ENCODE peak calls at places on chromosomes 1 and 21, in seven cellular contexts. One of them, this sample, is unnamed.

GRCh38 chr1:153578936-153579335 is 13.3 kb upstream of the S100A2 start:
- DNase-seq in substantia nigra: no peak
- DNase-seq in hepatocyte: no peak
- DNase-seq in CD8-positive, alpha-beta T cell: no peak
- DNase-seq in activated T-helper 1 cell treated with Interleukin-2 at 50 U/mL for 16 hours: no peak
- DNase-seq in tibial artery: no peak
- DNase-seq in dermis blood vessel endothelial cell: no peak
- DNase-seq in this sample: no peak

GRCh38 chr1:212979340-212980122 is 29.2 kb downstream of the VASH2 start:
- DNase-seq in hepatocyte: no peak
- DNase-seq in dermis blood vessel endothelial cell: no peak
- DNase-seq in tibial artery: no peak
- DNase-seq in activated T-helper 1 cell treated with Interleukin-2 at 50 U/mL for 16 hours: no peak
- DNase-seq in CD8-positive, alpha-beta T cell: no peak
- DNase-seq in substantia nigra: no peak
- DNase-seq in this sample: no peak

GRCh38 chr21:46352913-46353312 is 29.0 kb downstream of the PCNT start:
- DNase-seq in substantia nigra: no peak
- DNase-seq in tibial artery: no peak
- DNase-seq in activated T-helper 1 cell treated with Interleukin-2 at 50 U/mL for 16 hours: no peak
- DNase-seq in dermis blood vessel endothelial cell: no peak
- DNase-seq in CD8-positive, alpha-beta T cell: no peak
- DNase-seq in hepatocyte: no peak
- DNase-seq in this sample: no peak

GRCh38 chr1:156391145-156391677 is 22.2 kb downstream of the RHBG start:
- DNase-seq in substantia nigra: no peak
- DNase-seq in activated T-helper 1 cell treated with Interleukin-2 at 50 U/mL for 16 hours: no peak
- DNase-seq in dermis blood vessel endothelial cell: no peak
- DNase-seq in hepatocyte: no peak
- DNase-seq in CD8-positive, alpha-beta T cell: no peak
- DNase-seq in tibial artery: no peak
- DNase-seq in this sample: no peak

GRCh38 chr1:244730153-244730933 is 77.4 kb downstream of the DESI2 start:
- DNase-seq in hepatocyte: peak; percentile 59
- DNase-seq in CD8-positive, alpha-beta T cell: no peak
- DNase-seq in tibial artery: no peak
- DNase-seq in dermis blood vessel endothelial cell: peak; percentile 61
- DNase-seq in activated T-helper 1 cell treated with Interleukin-2 at 50 U/mL for 16 hours: peak; percentile 5
- DNase-seq in substantia nigra: no peak
- DNase-seq in this sample: peak; percentile 40

GRCh38 chr1:39154553-39155361 is 49.7 kb upstream of the MACF1 start:
- DNase-seq in substantia nigra: no peak
- DNase-seq in activated T-helper 1 cell treated with Interleukin-2 at 50 U/mL for 16 hours: no peak
- DNase-seq in CD8-positive, alpha-beta T cell: no peak
- DNase-seq in tibial artery: peak; percentile 64
- DNase-seq in hepatocyte: peak; percentile 54
- DNase-seq in dermis blood vessel endothelial cell: peak; percentile 81
- DNase-seq in this sample: no peak

GRCh38 chr1:54250670-54251069 is 50.7 kb downstream of the MRPL37 start:
- DNase-seq in activated T-helper 1 cell treated with Interleukin-2 at 50 U/mL for 16 hours: no peak
- DNase-seq in dermis blood vessel endothelial cell: no peak
- DNase-seq in substantia nigra: no peak
- DNase-seq in tibial artery: no peak
- DNase-seq in hepatocyte: no peak
- DNase-seq in CD8-positive, alpha-beta T cell: no peak
- DNase-seq in this sample: no peak

GRCh38 chr1:240804475-240804874 is 192.5 kb upstream of the GREM2 start:
- DNase-seq in CD8-positive, alpha-beta T cell: no peak
- DNase-seq in dermis blood vessel endothelial cell: peak; percentile 20
- DNase-seq in tibial artery: no peak
- DNase-seq in substantia nigra: no peak
- DNase-seq in hepatocyte: no peak
- DNase-seq in activated T-helper 1 cell treated with Interleukin-2 at 50 U/mL for 16 hours: no peak
- DNase-seq in this sample: no peak

GRCh38 chr1:24341260-24341659 is 22.1 kb downstream of the GRHL3 start:
- DNase-seq in dermis blood vessel endothelial cell: peak; percentile 2
- DNase-seq in hepatocyte: no peak
- DNase-seq in tibial artery: no peak
- DNase-seq in activated T-helper 1 cell treated with Interleukin-2 at 50 U/mL for 16 hours: no peak
- DNase-seq in CD8-positive, alpha-beta T cell: no peak
- DNase-seq in substantia nigra: no peak
- DNase-seq in this sample: no peak

GRCh38 chr1:180854456-180854855 is 58.2 kb upstream of the KIAA1614 start:
- DNase-seq in substantia nigra: no peak
- DNase-seq in activated T-helper 1 cell treated with Interleukin-2 at 50 U/mL for 16 hours: no peak
- DNase-seq in tibial artery: no peak
- DNase-seq in hepatocyte: no peak
- DNase-seq in dermis blood vessel endothelial cell: peak; percentile 35
- DNase-seq in CD8-positive, alpha-beta T cell: no peak
- DNase-seq in this sample: no peak

GRCh38 chr1:29793101-29793546 is 556.8 kb downstream of the PTPRU start:
- DNase-seq in CD8-positive, alpha-beta T cell: peak; percentile 52
- DNase-seq in substantia nigra: peak; percentile 59
- DNase-seq in activated T-helper 1 cell treated with Interleukin-2 at 50 U/mL for 16 hours: no peak
- DNase-seq in dermis blood vessel endothelial cell: peak; percentile 88
- DNase-seq in tibial artery: peak; percentile 89
- DNase-seq in hepatocyte: peak; percentile 94
- DNase-seq in this sample: peak; percentile 81

GRCh38 chr1:3283849-3284248 is 170.6 kb upstream of the ARHGEF16 start:
- DNase-seq in CD8-positive, alpha-beta T cell: no peak
- DNase-seq in activated T-helper 1 cell treated with Interleukin-2 at 50 U/mL for 16 hours: no peak
- DNase-seq in hepatocyte: peak; percentile 60
- DNase-seq in dermis blood vessel endothelial cell: peak; percentile 9
- DNase-seq in tibial artery: no peak
- DNase-seq in substantia nigra: peak; percentile 20
- DNase-seq in this sample: peak; percentile 36

GRCh38 chr1:234214129-234214910 is 158.9 kb upstream of the COA6 start:
- DNase-seq in substantia nigra: no peak
- DNase-seq in tibial artery: peak; percentile 33
- DNase-seq in hepatocyte: peak; percentile 63
- DNase-seq in CD8-positive, alpha-beta T cell: peak; percentile 36
- DNase-seq in dermis blood vessel endothelial cell: no peak
- DNase-seq in activated T-helper 1 cell treated with Interleukin-2 at 50 U/mL for 16 hours: no peak
- DNase-seq in this sample: peak; percentile 81

GRCh38 chr1:85307987-85308836 is 31.8 kb upstream of the BCL10 start:
- DNase-seq in hepatocyte: peak; percentile 94
- DNase-seq in CD8-positive, alpha-beta T cell: peak; percentile 66
- DNase-seq in dermis blood vessel endothelial cell: peak; percentile 96
- DNase-seq in activated T-helper 1 cell treated with Interleukin-2 at 50 U/mL for 16 hours: peak; percentile 35
- DNase-seq in substantia nigra: peak; percentile 77
- DNase-seq in tibial artery: peak; percentile 88
- DNase-seq in this sample: peak; percentile 60

GRCh38 chr1:33349081-33349759 is 28.3 kb upstream of the A3GALT2 start:
- DNase-seq in dermis blood vessel endothelial cell: peak; percentile 59
- DNase-seq in activated T-helper 1 cell treated with Interleukin-2 at 50 U/mL for 16 hours: peak; percentile 29
- DNase-seq in substantia nigra: peak; percentile 46
- DNase-seq in CD8-positive, alpha-beta T cell: peak; percentile 42
- DNase-seq in hepatocyte: peak; percentile 75
- DNase-seq in tibial artery: no peak
- DNase-seq in this sample: peak; percentile 47

GRCh38 chr1:221497051-221497450 is 244.8 kb downstream of the DUSP10 start:
- DNase-seq in dermis blood vessel endothelial cell: no peak
- DNase-seq in CD8-positive, alpha-beta T cell: no peak
- DNase-seq in hepatocyte: no peak
- DNase-seq in activated T-helper 1 cell treated with Interleukin-2 at 50 U/mL for 16 hours: no peak
- DNase-seq in substantia nigra: no peak
- DNase-seq in tibial artery: no peak
- DNase-seq in this sample: no peak

GRCh38 chr21:31660134-31660565 is 657 bp downstream of the SOD1 start:
- DNase-seq in dermis blood vessel endothelial cell: peak; percentile 47
- DNase-seq in activated T-helper 1 cell treated with Interleukin-2 at 50 U/mL for 16 hours: no peak
- DNase-seq in substantia nigra: peak; percentile 41
- DNase-seq in tibial artery: peak; percentile 34
- DNase-seq in CD8-positive, alpha-beta T cell: peak; percentile 39
- DNase-seq in hepatocyte: peak; percentile 61
- DNase-seq in this sample: no peak

GRCh38 chr1:199490804-199491527 is 536.5 kb upstream of the NR5A2 start:
- DNase-seq in hepatocyte: no peak
- DNase-seq in substantia nigra: no peak
- DNase-seq in CD8-positive, alpha-beta T cell: no peak
- DNase-seq in activated T-helper 1 cell treated with Interleukin-2 at 50 U/mL for 16 hours: no peak
- DNase-seq in tibial artery: no peak
- DNase-seq in dermis blood vessel endothelial cell: no peak
- DNase-seq in this sample: no peak

GRCh38 chr1:169348356-169349036 is 19.1 kb downstream of the NME7 start:
- DNase-seq in hepatocyte: peak; percentile 74
- DNase-seq in CD8-positive, alpha-beta T cell: peak; percentile 20
- DNase-seq in substantia nigra: peak; percentile 1
- DNase-seq in dermis blood vessel endothelial cell: peak; percentile 84
- DNase-seq in activated T-helper 1 cell treated with Interleukin-2 at 50 U/mL for 16 hours: no peak
- DNase-seq in tibial artery: no peak
- DNase-seq in this sample: no peak

GRCh38 chr1:108512239-108513071 is 47.4 kb upstream of the EEIG2 start:
- DNase-seq in activated T-helper 1 cell treated with Interleukin-2 at 50 U/mL for 16 hours: no peak
- DNase-seq in dermis blood vessel endothelial cell: peak; percentile 68
- DNase-seq in tibial artery: no peak
- DNase-seq in hepatocyte: peak; percentile 31
- DNase-seq in CD8-positive, alpha-beta T cell: no peak
- DNase-seq in substantia nigra: no peak
- DNase-seq in this sample: no peak

GRCh38 chr1:39540504-39541031 is 36.0 kb downstream of the PABPC4 start:
- DNase-seq in activated T-helper 1 cell treated with Interleukin-2 at 50 U/mL for 16 hours: no peak
- DNase-seq in hepatocyte: no peak
- DNase-seq in tibial artery: peak; percentile 82
- DNase-seq in CD8-positive, alpha-beta T cell: no peak
- DNase-seq in dermis blood vessel endothelial cell: no peak
- DNase-seq in substantia nigra: peak; percentile 50
- DNase-seq in this sample: peak; percentile 88

GRCh38 chr1:224168859-224169380 is 14.1 kb upstream of the DEGS1 start:
- DNase-seq in tibial artery: no peak
- DNase-seq in hepatocyte: no peak
- DNase-seq in dermis blood vessel endothelial cell: peak; percentile 83
- DNase-seq in activated T-helper 1 cell treated with Interleukin-2 at 50 U/mL for 16 hours: no peak
- DNase-seq in substantia nigra: no peak
- DNase-seq in CD8-positive, alpha-beta T cell: no peak
- DNase-seq in this sample: no peak

GRCh38 chr21:38813554-38813953 is 7.8 kb downstream of the ETS2 start:
- DNase-seq in CD8-positive, alpha-beta T cell: no peak
- DNase-seq in dermis blood vessel endothelial cell: peak; percentile 30
- DNase-seq in hepatocyte: no peak
- DNase-seq in tibial artery: no peak
- DNase-seq in activated T-helper 1 cell treated with Interleukin-2 at 50 U/mL for 16 hours: no peak
- DNase-seq in substantia nigra: no peak
- DNase-seq in this sample: no peak

GRCh38 chr1:68594851-68595250 is 98.0 kb upstream of the DEPDC1 start:
- DNase-seq in CD8-positive, alpha-beta T cell: no peak
- DNase-seq in tibial artery: no peak
- DNase-seq in dermis blood vessel endothelial cell: no peak
- DNase-seq in substantia nigra: no peak
- DNase-seq in hepatocyte: no peak
- DNase-seq in activated T-helper 1 cell treated with Interleukin-2 at 50 U/mL for 16 hours: no peak
- DNase-seq in this sample: no peak

GRCh38 chr1:178849932-178850331 is 20.9 kb downstream of the ANGPTL1 start:
- DNase-seq in activated T-helper 1 cell treated with Interleukin-2 at 50 U/mL for 16 hours: no peak
- DNase-seq in tibial artery: no peak
- DNase-seq in substantia nigra: no peak
- DNase-seq in dermis blood vessel endothelial cell: no peak
- DNase-seq in hepatocyte: no peak
- DNase-seq in CD8-positive, alpha-beta T cell: no peak
- DNase-seq in this sample: no peak

GRCh38 chr21:15446193-15446592 is 283.6 kb upstream of the USP25 start:
- DNase-seq in substantia nigra: no peak
- DNase-seq in hepatocyte: no peak
- DNase-seq in activated T-helper 1 cell treated with Interleukin-2 at 50 U/mL for 16 hours: no peak
- DNase-seq in tibial artery: peak; percentile 35
- DNase-seq in CD8-positive, alpha-beta T cell: no peak
- DNase-seq in dermis blood vessel endothelial cell: no peak
- DNase-seq in this sample: no peak

GRCh38 chr1:87450615-87451209 is 122.0 kb downstream of the LMO4 start:
- DNase-seq in dermis blood vessel endothelial cell: no peak
- DNase-seq in substantia nigra: no peak
- DNase-seq in activated T-helper 1 cell treated with Interleukin-2 at 50 U/mL for 16 hours: no peak
- DNase-seq in tibial artery: no peak
- DNase-seq in hepatocyte: peak; percentile 8
- DNase-seq in CD8-positive, alpha-beta T cell: peak; percentile 33
- DNase-seq in this sample: no peak

GRCh38 chr1:94720091-94720793 is 99.9 kb upstream of the SLC44A3 start:
- DNase-seq in substantia nigra: no peak
- DNase-seq in dermis blood vessel endothelial cell: no peak
- DNase-seq in activated T-helper 1 cell treated with Interleukin-2 at 50 U/mL for 16 hours: no peak
- DNase-seq in hepatocyte: no peak
- DNase-seq in CD8-positive, alpha-beta T cell: no peak
- DNase-seq in tibial artery: no peak
- DNase-seq in this sample: no peak

GRCh38 chr1:20119351-20119750 is at the start of gene PLA2G2D:
- DNase-seq in activated T-helper 1 cell treated with Interleukin-2 at 50 U/mL for 16 hours: no peak
- DNase-seq in hepatocyte: no peak
- DNase-seq in dermis blood vessel endothelial cell: no peak
- DNase-seq in substantia nigra: no peak
- DNase-seq in tibial artery: no peak
- DNase-seq in CD8-positive, alpha-beta T cell: no peak
- DNase-seq in this sample: no peak

GRCh38 chr1:156146006-156146748 is 7.2 kb upstream of the SEMA4A start:
- DNase-seq in substantia nigra: peak; percentile 39
- DNase-seq in activated T-helper 1 cell treated with Interleukin-2 at 50 U/mL for 16 hours: no peak
- DNase-seq in dermis blood vessel endothelial cell: peak; percentile 94
- DNase-seq in CD8-positive, alpha-beta T cell: peak; percentile 37
- DNase-seq in tibial artery: peak; percentile 76
- DNase-seq in hepatocyte: peak; percentile 84
- DNase-seq in this sample: no peak

GRCh38 chr1:167331650-167332049 is 111.0 kb downstream of the POU2F1 start:
- DNase-seq in substantia nigra: no peak
- DNase-seq in CD8-positive, alpha-beta T cell: no peak
- DNase-seq in tibial artery: no peak
- DNase-seq in dermis blood vessel endothelial cell: no peak
- DNase-seq in activated T-helper 1 cell treated with Interleukin-2 at 50 U/mL for 16 hours: no peak
- DNase-seq in hepatocyte: no peak
- DNase-seq in this sample: no peak

GRCh38 chr1:5621692-5622091 is 370.5 kb downstream of the NPHP4 start:
- DNase-seq in dermis blood vessel endothelial cell: no peak
- DNase-seq in substantia nigra: no peak
- DNase-seq in hepatocyte: no peak
- DNase-seq in tibial artery: no peak
- DNase-seq in activated T-helper 1 cell treated with Interleukin-2 at 50 U/mL for 16 hours: no peak
- DNase-seq in CD8-positive, alpha-beta T cell: no peak
- DNase-seq in this sample: no peak

GRCh38 chr1:227785812-227786608 is 29.5 kb upstream of the PRSS38 start:
- DNase-seq in dermis blood vessel endothelial cell: no peak
- DNase-seq in substantia nigra: no peak
- DNase-seq in hepatocyte: no peak
- DNase-seq in activated T-helper 1 cell treated with Interleukin-2 at 50 U/mL for 16 hours: no peak
- DNase-seq in tibial artery: no peak
- DNase-seq in CD8-positive, alpha-beta T cell: peak; percentile 8
- DNase-seq in this sample: no peak

GRCh38 chr1:176801553-176802020 is 338.6 kb downstream of the PAPPA2 start:
- DNase-seq in activated T-helper 1 cell treated with Interleukin-2 at 50 U/mL for 16 hours: no peak
- DNase-seq in CD8-positive, alpha-beta T cell: no peak
- DNase-seq in substantia nigra: no peak
- DNase-seq in dermis blood vessel endothelial cell: no peak
- DNase-seq in hepatocyte: peak; percentile 23
- DNase-seq in tibial artery: peak; percentile 25
- DNase-seq in this sample: peak; percentile 43

This sample was measured in dorsolateral prefrontal cortex.